ENCODE peak calls at places on chromosomes 5 and 9, in six cellular contexts. One of them, this sample, is unnamed.

GRCh38 chr5:36450229-36451024 is 148.7 kb upstream of the RANBP3L start:
- DNase-seq in SJSA1: no peak
- DNase-seq in amygdala: no peak
- DNase-seq in bronchial epithelial cell: peak; percentile 90
- DNase-seq in RWPE1: peak; percentile 52
- DNase-seq in AML-193: no peak
- DNase-seq in this sample: no peak

GRCh38 chr5:83162598-83162997 is 85.3 kb downstream of the XRCC4 start:
- DNase-seq in SJSA1: no peak
- DNase-seq in amygdala: no peak
- DNase-seq in bronchial epithelial cell: no peak
- DNase-seq in RWPE1: no peak
- DNase-seq in AML-193: no peak
- DNase-seq in this sample: no peak

GRCh38 chr5:134026521-134027202 is 21.9 kb upstream of the VDAC1 start:
- DNase-seq in SJSA1: peak; percentile 77
- DNase-seq in amygdala: no peak
- DNase-seq in bronchial epithelial cell: peak; percentile 65
- DNase-seq in RWPE1: peak; percentile 87
- DNase-seq in AML-193: peak; percentile 46
- DNase-seq in this sample: peak; percentile 86

GRCh38 chr9:20941177-20941690 is 90.2 kb downstream of the HACD4 start:
- DNase-seq in SJSA1: peak; percentile 36
- DNase-seq in amygdala: peak; percentile 44
- DNase-seq in bronchial epithelial cell: peak; percentile 69
- DNase-seq in RWPE1: peak; percentile 76
- DNase-seq in AML-193: peak; percentile 66
- DNase-seq in this sample: peak; percentile 61

GRCh38 chr9:110601098-110601497 is 21.6 kb upstream of the SVEP1 start:
- DNase-seq in SJSA1: no peak
- DNase-seq in amygdala: no peak
- DNase-seq in bronchial epithelial cell: no peak
- DNase-seq in RWPE1: no peak
- DNase-seq in AML-193: no peak
- DNase-seq in this sample: no peak

GRCh38 chr5:77882670-77883257 is 106.6 kb upstream of the TBCA start:
- DNase-seq in SJSA1: peak; percentile 87
- DNase-seq in amygdala: no peak
- DNase-seq in bronchial epithelial cell: peak; percentile 93
- DNase-seq in RWPE1: peak; percentile 50
- DNase-seq in AML-193: peak; percentile 63
- DNase-seq in this sample: peak; percentile 80

GRCh38 chr5:28703651-28704260 is 1665.4 kb upstream of the CDH9 start:
- DNase-seq in SJSA1: no peak
- DNase-seq in amygdala: no peak
- DNase-seq in bronchial epithelial cell: peak; percentile 7
- DNase-seq in RWPE1: no peak
- DNase-seq in AML-193: no peak
- DNase-seq in this sample: no peak

GRCh38 chr5:24621809-24622208 is 23.0 kb downstream of the CDH10 start:
- DNase-seq in SJSA1: no peak
- DNase-seq in amygdala: no peak
- DNase-seq in bronchial epithelial cell: peak; percentile 6
- DNase-seq in RWPE1: no peak
- DNase-seq in AML-193: no peak
- DNase-seq in this sample: peak; percentile 67

GRCh38 chr9:79812507-79813261 is 240.9 kb downstream of the TLE4 start:
- DNase-seq in SJSA1: no peak
- DNase-seq in amygdala: no peak
- DNase-seq in bronchial epithelial cell: no peak
- DNase-seq in RWPE1: no peak
- DNase-seq in AML-193: no peak
- DNase-seq in this sample: no peak

GRCh38 chr5:139761501-139761900 is 34.1 kb upstream of the PSD2 start:
- DNase-seq in SJSA1: no peak
- DNase-seq in amygdala: no peak
- DNase-seq in bronchial epithelial cell: no peak
- DNase-seq in RWPE1: no peak
- DNase-seq in AML-193: no peak
- DNase-seq in this sample: no peak

GRCh38 chr5:166713281-166713680 is 1578.2 kb upstream of the WWC1 start:
- DNase-seq in SJSA1: no peak
- DNase-seq in amygdala: no peak
- DNase-seq in bronchial epithelial cell: no peak
- DNase-seq in RWPE1: no peak
- DNase-seq in AML-193: no peak
- DNase-seq in this sample: peak; percentile 18

GRCh38 chr5:96172436-96172835 is 210.8 kb upstream of the ELL2 start:
- DNase-seq in SJSA1: no peak
- DNase-seq in amygdala: no peak
- DNase-seq in bronchial epithelial cell: no peak
- DNase-seq in RWPE1: no peak
- DNase-seq in AML-193: no peak
- DNase-seq in this sample: no peak

GRCh38 chr5:102537011-102537410 is 38.2 kb upstream of the SLCO6A1 start:
- DNase-seq in SJSA1: no peak
- DNase-seq in amygdala: no peak
- DNase-seq in bronchial epithelial cell: no peak
- DNase-seq in RWPE1: no peak
- DNase-seq in AML-193: no peak
- DNase-seq in this sample: no peak

GRCh38 chr5:154384480-154385235 is 61.1 kb upstream of the SAP30L start:
- DNase-seq in SJSA1: no peak
- DNase-seq in amygdala: no peak
- DNase-seq in bronchial epithelial cell: no peak
- DNase-seq in RWPE1: no peak
- DNase-seq in AML-193: no peak
- DNase-seq in this sample: no peak

GRCh38 chr5:149846021-149846420 is 98.6 kb downstream of the PDE6A start:
- DNase-seq in SJSA1: no peak
- DNase-seq in amygdala: no peak
- DNase-seq in bronchial epithelial cell: no peak
- DNase-seq in RWPE1: no peak
- DNase-seq in AML-193: no peak
- DNase-seq in this sample: no peak

GRCh38 chr9:137241490-137242328 is 622 bp downstream of the TUBB4B start:
- DNase-seq in SJSA1: no peak
- DNase-seq in amygdala: no peak
- DNase-seq in bronchial epithelial cell: peak; percentile 39
- DNase-seq in RWPE1: peak; percentile 89
- DNase-seq in AML-193: no peak
- DNase-seq in this sample: peak; percentile 71

GRCh38 chr9:134219721-134220060 is 55.3 kb upstream of the RNU6ATAC start:
- DNase-seq in SJSA1: no peak
- DNase-seq in amygdala: no peak
- DNase-seq in bronchial epithelial cell: no peak
- DNase-seq in RWPE1: no peak
- DNase-seq in AML-193: no peak
- DNase-seq in this sample: no peak

GRCh38 chr5:33343661-33344327 is 97.0 kb upstream of the TARS1 start:
- DNase-seq in SJSA1: no peak
- DNase-seq in amygdala: no peak
- DNase-seq in bronchial epithelial cell: peak; percentile 89
- DNase-seq in RWPE1: peak; percentile 92
- DNase-seq in AML-193: no peak
- DNase-seq in this sample: peak; percentile 54